ENCODE peak calls at places on chromosome 16, in eight cellular contexts. V, Z, E, O, T, C, W and M are unnamed samples.

GRCh38 chr16:75599452-75600277 is 23.4 kb downstream of the ADAT1 start:
- DNase-seq in V (no peak), C (no peak), O (no peak), E (no peak), T (no peak), Z (no peak), W (peak; percentile 60), M (no peak)

GRCh38 chr16:59047114-59047513 is 313.0 kb upstream of the GOT2 start:
- DNase-seq in C (no peak), O (peak; percentile 11), Z (no peak), V (no peak), T (no peak), W (no peak), E (no peak), M (no peak)

GRCh38 chr16:88941933-88942909 is 34.8 kb downstream of the CBFA2T3 start:
- DNase-seq in W (no peak), T (peak; percentile 43), O (peak; percentile 82), E (no peak), V (no peak), C (peak; percentile 74), Z (peak; percentile 43), M (peak; percentile 76)

GRCh38 chr16:79169239-79169638 is 431.3 kb downstream of the MAF start:
- DNase-seq in E (no peak), V (no peak), W (no peak), O (peak; percentile 77), Z (no peak), T (no peak), C (peak; percentile 79), M (no peak)

GRCh38 chr16:68790130-68790761 is 53.1 kb upstream of the TANGO6 start:
- DNase-seq in C (no peak), W (peak; percentile 69), E (no peak), Z (no peak), T (no peak), O (peak; percentile 20), V (no peak), M (no peak)

GRCh38 chr16:67773569-67774456 is 32.5 kb downstream of the RANBP10 start:
- DNase-seq in E (no peak), O (no peak), Z (no peak), T (no peak), C (no peak), V (no peak), W (peak; percentile 23), M (no peak)

GRCh38 chr16:6725634-6726331 is 606.9 kb upstream of the RBFOX1 start:
- DNase-seq in E (no peak), T (no peak), V (no peak), O (peak; percentile 34), W (no peak), Z (no peak), C (no peak), M (no peak)

GRCh38 chr16:66930189-66930588 is 4.0 kb downstream of the CIAO2B start:
- DNase-seq in T (no peak), E (no peak), Z (no peak), C (no peak), W (peak; percentile 85), O (no peak), V (no peak), M (peak; percentile 77)

GRCh38 chr16:71214771-71215381 is 15.6 kb downstream of the HYDIN start:
- DNase-seq in Z (no peak), T (no peak), E (no peak), O (no peak), V (no peak), W (no peak), C (no peak), M (no peak)

GRCh38 chr16:81357711-81358270 is 43.0 kb downstream of the GAN start:
- DNase-seq in T (no peak), W (no peak), Z (no peak), C (no peak), O (no peak), E (no peak), V (no peak), M (no peak)

GRCh38 chr16:88014954-88015805 is 63.9 kb downstream of the BANP start:
- DNase-seq in W (no peak), Z (no peak), V (no peak), C (no peak), O (no peak), E (no peak), T (no peak), M (no peak)

GRCh38 chr16:27209591-27209990 is 6.3 kb downstream of the KDM8 start:
- DNase-seq in Z (no peak), E (no peak), C (no peak), T (no peak), W (no peak), V (no peak), O (no peak), M (no peak)

GRCh38 chr16:63684702-63685101 is 1437.2 kb downstream of the CDH11 start:
- DNase-seq in C (peak; percentile 51), W (no peak), V (no peak), E (no peak), Z (no peak), O (peak; percentile 28), T (no peak), M (no peak)

GRCh38 chr16:51441331-51441730 is 290.3 kb upstream of the SALL1 start:
- DNase-seq in T (no peak), V (no peak), C (no peak), O (no peak), E (no peak), Z (no peak), W (no peak), M (no peak)
- H3K4me1 ChIP-seq in T (no peaks in the 10 kb centered on the region), V (peaks cover 13% of the 10 kb centered on the region), C (peaks cover 8% of the 10 kb centered on the region), O (peaks cover 50% of the 10 kb centered on the region), E (no peaks in the 10 kb centered on the region), Z (no peaks in the 10 kb centered on the region), W (no peaks in the 10 kb centered on the region), M (no peaks in the 10 kb centered on the region)

GRCh38 chr16:83530293-83530692 is 277.5 kb upstream of the HSBP1 start:
- DNase-seq in O (no peak), Z (no peak), C (no peak), W (peak; percentile 83), T (no peak), E (no peak), V (no peak), M (no peak)
- H3K4me1 ChIP-seq in O (no peaks in the 10 kb centered on the region), Z (no peaks in the 10 kb centered on the region), C (no peaks in the 10 kb centered on the region), W (peaks cover 6% of the 10 kb centered on the region), T (no peaks in the 10 kb centered on the region), E (no peaks in the 10 kb centered on the region), V (no peaks in the 10 kb centered on the region), M (no peaks in the 10 kb centered on the region)

GRCh38 chr16:1958715-1959268 is 546 bp upstream of the NDUFB10 start:
- DNase-seq in V (no peak), T (no peak), O (no peak), W (no peak), E (no peak), C (no peak), Z (no peak), M (no peak)
- H3K4me1 ChIP-seq in V (peaks cover 42% of the 10 kb centered on the region), T (peaks cover 37% of the 10 kb centered on the region), O (peaks cover 19% of the 10 kb centered on the region), W (peaks cover 7% of the 10 kb centered on the region), E (peaks cover 19% of the 10 kb centered on the region), C (no peaks in the 10 kb centered on the region), Z (peaks cover 39% of the 10 kb centered on the region), M (peaks cover 25% of the 10 kb centered on the region)

DNA sequence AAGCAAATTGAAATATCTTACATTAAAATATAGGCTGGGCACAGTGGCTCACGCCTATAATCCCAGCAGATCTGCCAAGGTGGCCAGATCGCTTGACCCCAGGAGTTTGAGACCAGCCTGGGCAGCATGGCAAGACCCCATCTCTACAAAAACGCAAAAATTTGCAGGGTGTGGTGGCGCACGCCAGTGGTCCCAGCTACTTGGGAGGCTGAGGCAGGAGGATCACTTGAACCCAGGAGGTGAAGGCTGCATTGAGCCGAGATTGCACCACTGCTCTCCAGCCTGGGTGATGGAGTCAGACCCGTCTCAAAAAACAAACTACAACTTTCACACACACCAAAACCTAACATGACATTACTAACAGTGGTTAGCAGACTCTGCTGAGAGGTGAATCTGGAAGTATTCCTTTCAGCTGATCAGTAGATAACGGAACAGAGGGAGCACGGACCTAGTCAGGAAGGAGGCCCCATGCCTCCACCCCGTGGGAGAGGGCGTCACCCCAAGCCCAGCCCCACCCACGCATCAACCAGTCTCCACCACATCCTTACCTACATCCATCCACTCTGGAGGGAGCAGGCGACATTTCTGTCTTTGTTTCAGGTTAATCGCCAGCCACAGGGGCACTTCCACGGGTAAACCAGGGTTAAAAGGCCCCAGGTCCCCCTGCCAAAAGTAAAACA is 1.7 kb downstream of the GINS2 start:
- DNase-seq in T (no peak), Z (peak; percentile 13), C (no peak), O (no peak), W (no peak), E (no peak), V (no peak), M (no peak)
- H3K4me1 ChIP-seq in T (peaks cover 9% of the 10 kb centered on the region), Z (peaks cover 19% of the 10 kb centered on the region), C (no peaks in the 10 kb centered on the region), O (peaks cover 18% of the 10 kb centered on the region), W (no peaks in the 10 kb centered on the region), E (peaks cover 13% of the 10 kb centered on the region), V (peaks cover 22% of the 10 kb centered on the region), M (peaks cover 11% of the 10 kb centered on the region)

GRCh38 chr16:4614571-4615388 is at the start of gene UBALD1:
- DNase-seq in V (peak; percentile 71), Z (peak; percentile 78), E (peak; percentile 67), T (peak; percentile 74), O (peak; percentile 92), C (peak; percentile 82), W (peak; percentile 87), M (peak; percentile 89)
- H3K4me1 ChIP-seq in V (peaks cover 72% of the 10 kb centered on the region), Z (peaks cover 53% of the 10 kb centered on the region), E (peaks cover 59% of the 10 kb centered on the region), T (peaks cover 32% of the 10 kb centered on the region), O (peaks cover 13% of the 10 kb centered on the region), C (no peaks in the 10 kb centered on the region), W (peaks cover 25% of the 10 kb centered on the region), M (peaks cover 45% of the 10 kb centered on the region)